ENCODE peak calls at places on chromosomes 12 and 14, in four cellular contexts. D, X, O and C are unnamed samples.

GRCh38 chr12:18942669-18943068 is 186.9 kb upstream of the PLEKHA5 start:
- DNase-seq in D (no peak), X (no peak), O (no peak), C (no peak)

GRCh38 chr12:76078748-76079147 is 5.7 kb downstream of the NAP1L1 start:
- DNase-seq in X (no peak), O (no peak), D (no peak), C (no peak)

GRCh38 chr14:92362781-92363235 is 39.8 kb downstream of the SLC24A4 start:
- DNase-seq in X (peak; percentile 41), D (peak; percentile 39), O (no peak), C (no peak)

GRCh38 chr12:66203820-66204219 is 14.8 kb downstream of the IRAK3 start:
- DNase-seq in O (no peak), X (no peak), D (no peak), C (no peak)

GRCh38 chr12:63977441-63977840 is 132.9 kb downstream of the SRGAP1 start:
- DNase-seq in D (no peak), O (no peak), X (no peak), C (no peak)

GRCh38 chr14:21042918-21043317 is 756 bp downstream of the RNASE7 start:
- DNase-seq in X (no peak), O (no peak), D (no peak), C (no peak)

GRCh38 chr14:91303091-91303923 is 58.8 kb upstream of the GPR68 start:
- DNase-seq in O (peak; percentile 57), X (no peak), D (no peak), C (peak; percentile 10)

GRCh38 chr12:83158613-83159207 is 472.0 kb downstream of the TMTC2 start:
- DNase-seq in D (no peak), X (no peak), O (no peak), C (no peak)

GRCh38 chr12:132597333-132598283 is 12.8 kb downstream of the LRCOL1 start:
- DNase-seq in X (peak; percentile 61), O (no peak), D (peak; percentile 72), C (peak; percentile 65)

GRCh38 chr14:54211562-54212308 is 185.1 kb upstream of the CDKN3 start:
- DNase-seq in X (peak; percentile 65), D (peak; percentile 96), O (no peak), C (peak; percentile 86)

GRCh38 chr14:81562818-81563217 is 29.2 kb upstream of the SEL1L start:
- DNase-seq in O (no peak), X (no peak), D (no peak), C (no peak)

GRCh38 chr14:35987731-35988130 is 161.6 kb downstream of the BRMS1L start:
- DNase-seq in X (no peak), D (no peak), O (no peak), C (no peak)

GRCh38 chr12:98582093-98582492 is 11.4 kb upstream of the SLC25A3 start:
- DNase-seq in D (peak; percentile 54), O (no peak), X (peak; percentile 41), C (no peak)

GRCh38 chr12:128820723-128821432 is 2.9 kb downstream of the SLC15A4 start:
- DNase-seq in O (peak; percentile 53), D (no peak), X (no peak), C (peak; percentile 38)

GRCh38 chr12:113413488-113413939 is 8.7 kb upstream of the SDSL start:
- DNase-seq in X (no peak), D (no peak), O (no peak), C (peak; percentile 26)

DNA sequence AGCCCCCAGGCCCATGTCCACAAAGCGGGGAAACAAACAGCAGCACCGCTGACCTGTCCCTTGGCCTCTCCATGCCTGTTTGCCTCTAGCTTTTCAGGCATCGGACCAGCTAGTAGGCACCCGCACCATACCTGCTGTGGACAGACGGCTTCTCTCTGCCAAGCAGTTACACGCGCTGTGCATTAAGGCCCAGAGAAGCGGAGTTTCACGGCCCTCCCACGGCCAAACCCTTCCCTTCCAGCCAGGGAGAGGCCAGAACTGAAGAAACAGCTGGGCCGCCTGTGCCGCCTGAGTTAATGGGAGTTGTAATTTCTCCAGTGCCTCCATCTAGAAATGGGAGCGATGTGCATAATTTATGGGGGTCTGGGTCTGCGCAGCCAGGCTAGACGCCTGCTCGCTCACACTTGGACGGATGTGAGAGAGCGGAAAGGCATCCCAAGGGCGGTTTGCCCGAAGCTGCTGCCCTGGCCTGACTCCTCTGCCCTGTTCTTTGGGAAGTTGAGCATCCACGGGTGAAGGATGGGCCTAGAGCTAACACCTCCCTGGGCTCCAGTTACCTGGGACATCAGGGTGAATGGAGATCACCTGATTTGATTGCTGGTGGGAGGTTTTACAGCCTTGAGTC is 89.7 kb upstream of the BCL11B start:
- DNase-seq in O (no peak), D (no peak), X (no peak), C (no peak)
- H3K4me3 ChIP-seq in O (no peak overlapping the region), D (no peak overlapping the region), X (no peak overlapping the region), C (no peak overlapping the region)

GRCh38 chr12:12240671-12241345 is 26.0 kb downstream of the LRP6 start:
- DNase-seq in X (no peak), D (peak; percentile 80), O (no peak), C (peak; percentile 12)
- H3K4me3 ChIP-seq in X (no peak overlapping the region), D (no peak overlapping the region), O (no peak overlapping the region), C (no peak overlapping the region)

GRCh38 chr14:99230271-99231141 is 41.5 kb downstream of the BCL11B start:
- DNase-seq in D (peak; percentile 11), O (no peak), X (no peak), C (no peak)
- H3K4me3 ChIP-seq in D (no peak overlapping the region), O (no peak overlapping the region), X (no peak overlapping the region), C (no peak overlapping the region)

DNA sequence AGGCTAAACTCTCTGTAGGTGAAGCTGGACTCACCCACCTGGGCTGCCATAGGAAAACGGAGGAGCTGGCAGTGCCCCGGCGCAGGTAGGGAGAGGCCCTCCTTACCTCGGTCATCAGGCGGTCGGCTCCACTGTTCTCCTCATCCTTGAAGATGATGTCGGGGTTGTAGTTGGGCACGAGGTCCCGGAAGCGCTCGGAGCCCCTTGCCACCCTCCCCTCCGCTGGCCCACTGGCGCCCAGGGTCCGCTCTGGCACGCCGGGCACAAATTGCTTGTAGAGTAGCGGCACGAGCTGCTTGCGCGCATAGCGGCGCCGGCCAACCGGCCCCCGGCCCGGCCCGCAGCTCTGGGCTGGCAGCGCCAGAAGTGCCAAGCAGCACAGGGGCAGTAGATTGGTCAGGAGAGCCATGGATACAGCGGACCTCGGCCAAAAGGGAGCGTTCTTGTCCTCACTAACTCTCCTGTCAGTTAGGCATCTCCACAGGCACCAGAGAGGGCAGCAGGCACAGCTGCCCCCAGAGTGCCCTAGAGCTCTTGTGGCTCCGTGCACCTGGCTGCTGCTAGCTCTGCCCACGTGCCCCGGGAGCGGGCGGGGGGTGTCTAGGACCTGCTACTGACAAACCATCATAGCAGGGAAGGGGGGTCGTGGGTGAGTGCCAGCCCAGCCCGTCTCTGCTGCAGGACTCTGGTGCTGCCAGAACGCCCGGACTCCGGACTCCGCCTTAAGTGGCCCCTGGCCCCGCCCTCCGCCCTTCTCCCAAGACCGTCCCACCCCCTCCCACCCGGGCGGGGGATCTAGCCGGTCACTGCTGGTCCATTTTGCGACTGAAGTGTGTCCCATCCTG is at the start of gene DHH:
- DNase-seq in D (peak; percentile 9), O (peak; percentile 43), X (no peak), C (no peak)
- H3K4me3 ChIP-seq in D (no peak within 1 kb of the TSS), O (peak within 1 kb of the TSS; percentile 60), X (no peak within 1 kb of the TSS), C (no peak within 1 kb of the TSS)

DNA sequence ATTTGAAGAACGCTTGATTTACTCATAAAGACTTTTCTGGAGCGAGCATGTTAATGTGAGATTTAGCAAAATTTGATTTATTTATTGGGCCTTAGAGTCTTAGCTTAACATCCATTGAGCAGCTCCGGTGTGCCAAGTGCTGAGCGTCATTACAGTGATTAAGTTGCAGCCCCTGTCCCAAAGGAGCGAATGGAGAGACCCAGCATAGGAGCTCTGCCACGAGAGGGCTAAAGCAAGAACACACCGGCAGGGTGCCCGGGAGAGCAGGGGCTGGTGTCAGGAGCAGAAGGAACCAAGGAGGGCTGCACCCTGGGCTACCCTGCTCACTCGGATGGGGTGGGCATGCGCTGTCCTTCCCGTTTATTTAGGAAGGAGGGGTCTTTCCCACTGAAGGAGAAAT is 50.6 kb downstream of the PPP2R5C start:
- DNase-seq in D (no peak), X (no peak), O (no peak), C (no peak)
- H3K4me3 ChIP-seq in D (no peak overlapping the region), X (no peak overlapping the region), O (peak overlapping the region; percentile 74), C (no peak overlapping the region)

GRCh38 chr12:22990501-22990900 is 365.5 kb downstream of the ETNK1 start:
- DNase-seq in X (no peak), O (no peak), D (no peak), C (no peak)
- H3K4me3 ChIP-seq in X (no peak overlapping the region), O (no peak overlapping the region), D (no peak overlapping the region), C (no peak overlapping the region)